ENCODE peak calls at places on chromosomes 11 and 22, in ten cellular contexts. S is ELR, R is HT-29, E is AG10803, L is iris pigment epithelial cell, T is A172, K is aorta, G is B cell, Z is islet precursor cell, U is fibroblast of mammary gland. Y is an unnamed sample.

GRCh38 chr11:62402226-62402625 is 16.6 kb upstream of the SCGB1A1 start:
- DNase-seq in S (no peak), R (no peak), E (peak; percentile 45), L (no peak), T (no peak), K (peak; percentile 87), G (peak; percentile 24), Z (no peak), U (peak; percentile 24), Y (no peak)

GRCh38 chr11:61357233-61357893 is 4.3 kb downstream of the CYB561A3 start:
- DNase-seq in S (no peak), R (no peak), E (no peak), L (no peak), T (no peak), K (no peak), G (peak; percentile 87), Z (no peak), U (no peak), Y (no peak)

GRCh38 chr11:46263120-46263519 is 14.3 kb upstream of the CREB3L1 start:
- DNase-seq in S (no peak), R (no peak), E (no peak), L (no peak), T (no peak), K (no peak), G (no peak), Z (no peak), U (no peak), Y (no peak)

GRCh38 chr22:44289429-44290171 is 23.2 kb downstream of the SHISAL1 start:
- DNase-seq in S (no peak), R (no peak), E (peak; percentile 83), L (no peak), T (no peak), K (no peak), G (no peak), Z (peak; percentile 96), U (peak; percentile 27), Y (no peak)

GRCh38 chr11:59187587-59187986 is 15.7 kb downstream of the DTX4 start:
- DNase-seq in S (no peak), R (no peak), E (peak; percentile 38), L (no peak), T (no peak), K (no peak), G (no peak), Z (no peak), U (peak; percentile 18), Y (no peak)

GRCh38 chr11:58592760-58593472 is 14.1 kb downstream of the ZFP91 start:
- DNase-seq in S (no peak), R (no peak), E (no peak), L (no peak), T (no peak), K (no peak), G (no peak), Z (no peak), U (no peak), Y (no peak)

GRCh38 chr11:5364214-5364613 is 12.9 kb downstream of the OR51B6 start:
- DNase-seq in S (peak; percentile 96), R (no peak), E (peak; percentile 94), L (peak; percentile 96), T (peak; percentile 88), K (no peak), G (no peak), Z (no peak), U (peak; percentile 73), Y (peak; percentile 91)

GRCh38 chr22:41308544-41308947 is 7.2 kb downstream of the ZC3H7B start:
- DNase-seq in S (no peak), R (no peak), E (peak; percentile 39), L (peak; percentile 62), T (no peak), K (no peak), G (no peak), Z (no peak), U (peak; percentile 55), Y (no peak)

GRCh38 chr11:110093407-110094297 is 460 bp downstream of the ZC3H12C start:
- DNase-seq in S (peak; percentile 74), R (peak; percentile 30), E (peak; percentile 68), L (peak; percentile 68), T (peak; percentile 21), K (peak; percentile 87), G (peak; percentile 45), Z (peak; percentile 74), U (peak; percentile 64), Y (peak; percentile 56)

GRCh38 chr22:30312053-30312452 is 14.7 kb downstream of the TBC1D10A start:
- DNase-seq in S (peak; percentile 95), R (no peak), E (peak; percentile 79), L (peak; percentile 67), T (peak; percentile 93), K (no peak), G (no peak), Z (no peak), U (peak; percentile 50), Y (peak; percentile 93)

GRCh38 chr11:118224512-118225180 is at the start of gene JAML:
- DNase-seq in S (no peak), R (no peak), E (no peak), L (no peak), T (no peak), K (no peak), G (peak; percentile 30), Z (no peak), U (no peak), Y (no peak)

GRCh38 chr22:39284142-39284980 is 35.1 kb downstream of the RPL3 start:
- DNase-seq in S (no peak), R (no peak), E (no peak), L (no peak), T (no peak), K (no peak), G (no peak), Z (peak; percentile 91), U (no peak), Y (peak; percentile 43)

GRCh38 chr11:104164028-104164520 is at the start of gene PDGFD:
- DNase-seq in S (peak; percentile 71), R (no peak), E (peak; percentile 66), L (peak; percentile 78), T (peak; percentile 52), K (peak; percentile 85), G (peak; percentile 46), Z (peak; percentile 95), U (peak; percentile 69), Y (peak; percentile 85)

GRCh38 chr11:2206291-2206690 is 34.7 kb upstream of the TH start:
- DNase-seq in S (no peak), R (no peak), E (no peak), L (no peak), T (no peak), K (peak; percentile 54), G (no peak), Z (peak; percentile 38), U (no peak), Y (no peak)

GRCh38 chr11:45383229-45383628 is 97.1 kb upstream of the SYT13 start:
- DNase-seq in S (peak; percentile 32), R (no peak), E (peak; percentile 89), L (peak; percentile 60), T (peak; percentile 72), K (no peak), G (no peak), Z (peak; percentile 77), U (peak; percentile 33), Y (no peak)

GRCh38 chr11:64284048-64284961 is at the start of gene BAD:
- DNase-seq in S (peak; percentile 95), R (peak; percentile 97), E (peak; percentile 88), L (peak; percentile 92), T (peak; percentile 87), K (peak; percentile 98), G (peak; percentile 97), Z (peak; percentile 97), U (peak; percentile 87), Y (peak; percentile 93)

GRCh38 chr11:61609970-61610347 is 29.1 kb upstream of the SYT7 start:
- DNase-seq in S (peak; percentile 23), R (peak; percentile 67), E (no peak), L (no peak), T (no peak), K (no peak), G (no peak), Z (peak; percentile 86), U (no peak), Y (peak; percentile 22)

GRCh38 chr11:68020575-68020974 is 9.9 kb upstream of the NDUFS8 start:
- DNase-seq in S (peak; percentile 70), R (peak; percentile 90), E (no peak), L (no peak), T (peak; percentile 82), K (no peak), G (no peak), Z (no peak), U (no peak), Y (no peak)